ENCODE peak calls at places on chromosomes 1 and 21, in seven cellular contexts. A is hepatocyte; Z is thoracic aorta; X is effector memory CD4-positive, alpha-beta T cell; L is neural progenitor cell; I is CD8-positive, alpha-beta T cell; N is pancreas. M is an unnamed sample.

GRCh38 chr1:231407537-231408396 is 14.3 kb downstream of the EGLN1 start:
- DNase-seq in A (peak; percentile 58), Z (no peak), X (no peak), L (no peak), I (no peak), N (no peak), M (no peak)

GRCh38 chr1:66351474-66351873 is 182.5 kb upstream of the SGIP1 start:
- DNase-seq in A (no peak), Z (no peak), X (no peak), L (no peak), I (no peak), N (no peak), M (no peak)

GRCh38 chr1:33015216-33015615 is 21.5 kb downstream of the AK2 start:
- DNase-seq in A (no peak), Z (no peak), X (no peak), L (no peak), I (no peak), N (no peak), M (no peak)

GRCh38 chr1:204453141-204453772 is 41.3 kb downstream of the PIK3C2B start:
- DNase-seq in A (no peak), Z (no peak), X (peak; percentile 80), L (no peak), I (peak; percentile 48), N (no peak), M (no peak)

GRCh38 chr1:83546863-83547262 is 452.1 kb downstream of the TTLL7 start:
- DNase-seq in A (no peak), Z (no peak), X (no peak), L (no peak), I (no peak), N (no peak), M (no peak)

GRCh38 chr1:41366428-41367101 is 5.3 kb downstream of the FOXO6 start:
- DNase-seq in A (peak; percentile 69), Z (no peak), X (peak; percentile 19), L (peak; percentile 48), I (peak; percentile 27), N (no peak), M (no peak)

GRCh38 chr1:99772809-99773208 is 6.4 kb upstream of the FRRS1 start:
- DNase-seq in A (no peak), Z (no peak), X (no peak), L (no peak), I (no peak), N (no peak), M (no peak)

GRCh38 chr1:92410706-92411105 is 76.0 kb downstream of the GFI1 start:
- DNase-seq in A (no peak), Z (no peak), X (peak; percentile 5), L (no peak), I (peak; percentile 15), N (no peak), M (no peak)

GRCh38 chr1:167492509-167492910 is 25.8 kb downstream of the CD247 start:
- DNase-seq in A (no peak), Z (no peak), X (peak; percentile 44), L (no peak), I (no peak), N (no peak), M (no peak)

GRCh38 chr1:185017338-185017737 is 28.0 kb upstream of the RNF2 start:
- DNase-seq in A (peak; percentile 67), Z (no peak), X (no peak), L (no peak), I (no peak), N (no peak), M (no peak)

GRCh38 chr21:27526451-27526850 is 559.6 kb upstream of the ADAMTS5 start:
- DNase-seq in A (no peak), Z (no peak), X (no peak), L (no peak), I (no peak), N (no peak), M (no peak)

GRCh38 chr1:228938248-228938891 is 203.1 kb downstream of the RHOU start:
- DNase-seq in A (no peak), Z (peak; percentile 61), X (no peak), L (no peak), I (peak; percentile 30), N (no peak), M (no peak)

GRCh38 chr1:27503961-27504587 is 14.1 kb upstream of the WASF2 start:
- DNase-seq in A (no peak), Z (no peak), X (no peak), L (peak; percentile 30), I (no peak), N (no peak), M (no peak)

GRCh38 chr1:27504588-27505419 is 14.8 kb upstream of the WASF2 start:
- DNase-seq in A (peak; percentile 78), Z (no peak), X (no peak), L (peak; percentile 77), I (no peak), N (no peak), M (no peak)

GRCh38 chr1:27506703-27507102 is 16.7 kb upstream of the WASF2 start:
- DNase-seq in A (no peak), Z (no peak), X (no peak), L (no peak), I (no peak), N (no peak), M (no peak)

GRCh38 chr1:27503033-27503432 is 13.1 kb upstream of the WASF2 start:
- DNase-seq in A (no peak), Z (no peak), X (no peak), L (no peak), I (no peak), N (no peak), M (no peak)

DNA sequence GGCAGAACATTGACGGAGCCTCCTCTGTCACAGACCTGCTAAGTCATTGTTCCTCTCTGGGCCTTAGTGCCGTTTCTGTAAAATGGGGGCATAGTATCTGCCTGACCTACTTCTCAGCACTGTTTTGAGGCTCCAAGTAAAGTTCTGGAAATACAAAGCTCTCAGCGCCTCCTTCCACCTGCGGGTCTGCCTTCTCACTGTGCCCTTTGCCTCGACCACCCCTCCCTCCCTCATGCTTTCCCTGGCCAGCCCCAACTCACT is 15.4 kb upstream of the WASF2 start:
- DNase-seq in A (no peak), Z (no peak), X (no peak), L (no peak), I (no peak), N (no peak), M (no peak)
- H3K27ac ChIP-seq in A (peak overlapping the region; percentile 98), Z (peak overlapping the region; percentile 93), X (no peak overlapping the region), L (peak overlapping the region; percentile 88), I (no peak overlapping the region), N (peak overlapping the region; percentile 58), M (no peak overlapping the region)

GRCh38 chr21:26042181-26042876 is 128.2 kb downstream of the APP start:
- DNase-seq in A (no peak), Z (no peak), X (no peak), L (no peak), I (no peak), N (no peak), M (no peak)
- H3K27ac ChIP-seq in A (no peak overlapping the region), Z (no peak overlapping the region), X (no peak overlapping the region), L (no peak overlapping the region), I (no peak overlapping the region), N (no peak overlapping the region), M (no peak overlapping the region)

GRCh38 chr21:46027855-46028493 is 46.4 kb downstream of the COL6A1 start:
- DNase-seq in A (peak; percentile 5), Z (no peak), X (no peak), L (no peak), I (no peak), N (no peak), M (no peak)
- H3K27ac ChIP-seq in A (peak overlapping the region; percentile 78), Z (peak overlapping the region; percentile 51), X (no peak overlapping the region), L (no peak overlapping the region), I (no peak overlapping the region), N (no peak overlapping the region), M (no peak overlapping the region)

GRCh38 chr1:161019767-161020572 is 982 bp downstream of the F11R start:
- DNase-seq in A (no peak), Z (no peak), X (no peak), L (peak; percentile 74), I (no peak), N (no peak), M (no peak)

GRCh38 chr1:161018631-161018930 is 2.4 kb downstream of the F11R start:
- DNase-seq in A (no peak), Z (no peak), X (no peak), L (no peak), I (no peak), N (no peak), M (no peak)

GRCh38 chr1:161021168-161021958 is 411 bp upstream of the F11R start:
- DNase-seq in A (peak; percentile 97), Z (no peak), X (peak; percentile 92), L (peak; percentile 92), I (peak; percentile 84), N (peak; percentile 99), M (peak; percentile 100)

GRCh38 chr1:161020573-161021167 is at the start of gene F11R:
- DNase-seq in A (peak; percentile 90), Z (no peak), X (no peak), L (peak; percentile 75), I (no peak), N (peak; percentile 55), M (no peak)

GRCh38 chr1:161021959-161022332 is 994 bp upstream of the F11R start:
- DNase-seq in A (no peak), Z (no peak), X (no peak), L (no peak), I (no peak), N (no peak), M (no peak)
- H3K27ac ChIP-seq in A (peak overlapping the region; percentile 94), Z (no peak overlapping the region), X (peak overlapping the region; percentile 62), L (no peak overlapping the region), I (no peak overlapping the region), N (peak overlapping the region; percentile 76), M (no peak overlapping the region)

GRCh38 chr1:45009296-45009865 is 1.7 kb downstream of the HECTD3 start:
- DNase-seq in A (no peak), Z (no peak), X (no peak), L (no peak), I (no peak), N (no peak), M (no peak)
- H3K27ac ChIP-seq in A (no peak overlapping the region), Z (no peak overlapping the region), X (no peak overlapping the region), L (no peak overlapping the region), I (no peak overlapping the region), N (no peak overlapping the region), M (no peak overlapping the region)

DNA sequence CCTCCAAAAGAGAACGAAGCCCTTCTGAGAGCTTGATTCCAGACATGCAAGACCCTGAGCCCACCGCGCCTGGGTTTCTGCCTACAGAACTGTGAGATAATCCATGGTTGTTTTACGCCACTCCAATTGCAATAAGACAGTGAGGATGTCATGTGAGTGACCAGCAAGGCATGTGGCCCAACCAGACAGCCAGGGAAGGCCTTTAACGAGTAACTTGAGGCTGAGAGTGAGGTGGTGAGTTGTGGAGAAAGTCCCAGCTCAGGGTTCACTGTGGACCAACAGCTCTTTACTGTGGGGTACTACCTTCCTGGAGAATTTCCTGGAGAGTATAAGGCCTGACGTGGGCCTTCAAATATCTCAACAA is 153.9 kb downstream of the ETS2 start:
- DNase-seq in A (peak; percentile 36), Z (no peak), X (no peak), L (no peak), I (no peak), N (no peak), M (no peak)
- H3K27ac ChIP-seq in A (peak overlapping the region; percentile 96), Z (no peak overlapping the region), X (no peak overlapping the region), L (no peak overlapping the region), I (no peak overlapping the region), N (no peak overlapping the region), M (no peak overlapping the region)